ENCODE peak calls at places on chromosomes 4 and X, in four cellular contexts. M, C, D and G are unnamed samples.

GRCh38 chr4:10640535-10641159 is 43.9 kb downstream of the CLNK start:
- DNase-seq in C (no peak), M (no peak), D (no peak), G (no peak)

GRCh38 chr4:878796-879729 is 53.1 kb downstream of the GAK start:
- DNase-seq in D (no peak), M (no peak), C (no peak), G (no peak)

GRCh38 chrX:13024911-13025454 is 19.4 kb downstream of the FAM9C start:
- DNase-seq in C (no peak), M (no peak), D (no peak), G (no peak)

GRCh38 chr4:122167369-122167768 is 15.2 kb downstream of the BLTP1 start:
- DNase-seq in M (no peak), C (no peak), D (no peak), G (no peak)

GRCh38 chrX:55119712-55120111 is 30.9 kb downstream of the PAGE2 start:
- DNase-seq in D (no peak), M (no peak), C (no peak), G (no peak)

GRCh38 chr4:174037631-174038030 is 245.8 kb downstream of the FBXO8 start:
- DNase-seq in C (no peak), D (no peak), M (no peak), G (no peak)

GRCh38 chrX:154061801-154062200 is 35.7 kb downstream of the MECP2 start:
- DNase-seq in M (no peak), C (no peak), D (no peak), G (no peak)

GRCh38 chr4:53003959-53004358 is 141.8 kb downstream of the RASL11B start:
- DNase-seq in M (no peak), D (no peak), C (no peak), G (no peak)

GRCh38 chrX:22053486-22053885 is 21.4 kb downstream of the PHEX start:
- DNase-seq in D (no peak), M (no peak), C (no peak), G (no peak)

DNA sequence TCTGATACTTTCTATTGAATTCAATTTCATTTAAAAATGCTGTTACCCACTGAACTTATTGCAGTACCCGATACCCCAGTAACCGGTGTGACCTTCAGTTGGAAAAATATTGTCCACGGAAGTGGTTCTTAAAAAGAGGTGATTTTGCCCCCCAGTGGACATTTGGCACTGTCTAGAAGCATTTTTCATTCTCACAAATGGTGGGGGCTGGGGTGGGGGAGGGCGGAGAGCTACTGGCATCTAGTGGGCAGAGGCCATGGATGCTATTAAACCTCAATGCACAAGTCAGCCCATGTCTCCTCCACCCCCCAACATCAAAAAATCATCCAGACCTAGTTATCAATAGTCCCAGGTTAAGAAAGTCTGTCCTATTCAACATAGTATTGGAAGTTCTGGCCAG is 19.6 kb upstream of the CHM start:
- DNase-seq in D (no peak), M (no peak), C (no peak), G (no peak)
- TF ChIP-seq CTCF in D (no peak), M (no peak), C (no peak), G (no peak)

GRCh38 chrX:71870337-71871098 is 40.1 kb upstream of the NHSL2 start:
- DNase-seq in M (no peak), D (no peak), C (no peak), G (no peak)
- TF ChIP-seq CTCF in M (no peak), D (no peak), C (no peak), G (no peak)

GRCh38 chrX:65035451-65035779 is 59.2 kb upstream of the ZC4H2 start:
- DNase-seq in C (no peak), M (peak), D (no peak), G (peak)

GRCh38 chrX:65034292-65034640 is 58.0 kb upstream of the ZC4H2 start:
- DNase-seq in M (no peak), C (no peak), D (no peak), G (no peak)

DNA sequence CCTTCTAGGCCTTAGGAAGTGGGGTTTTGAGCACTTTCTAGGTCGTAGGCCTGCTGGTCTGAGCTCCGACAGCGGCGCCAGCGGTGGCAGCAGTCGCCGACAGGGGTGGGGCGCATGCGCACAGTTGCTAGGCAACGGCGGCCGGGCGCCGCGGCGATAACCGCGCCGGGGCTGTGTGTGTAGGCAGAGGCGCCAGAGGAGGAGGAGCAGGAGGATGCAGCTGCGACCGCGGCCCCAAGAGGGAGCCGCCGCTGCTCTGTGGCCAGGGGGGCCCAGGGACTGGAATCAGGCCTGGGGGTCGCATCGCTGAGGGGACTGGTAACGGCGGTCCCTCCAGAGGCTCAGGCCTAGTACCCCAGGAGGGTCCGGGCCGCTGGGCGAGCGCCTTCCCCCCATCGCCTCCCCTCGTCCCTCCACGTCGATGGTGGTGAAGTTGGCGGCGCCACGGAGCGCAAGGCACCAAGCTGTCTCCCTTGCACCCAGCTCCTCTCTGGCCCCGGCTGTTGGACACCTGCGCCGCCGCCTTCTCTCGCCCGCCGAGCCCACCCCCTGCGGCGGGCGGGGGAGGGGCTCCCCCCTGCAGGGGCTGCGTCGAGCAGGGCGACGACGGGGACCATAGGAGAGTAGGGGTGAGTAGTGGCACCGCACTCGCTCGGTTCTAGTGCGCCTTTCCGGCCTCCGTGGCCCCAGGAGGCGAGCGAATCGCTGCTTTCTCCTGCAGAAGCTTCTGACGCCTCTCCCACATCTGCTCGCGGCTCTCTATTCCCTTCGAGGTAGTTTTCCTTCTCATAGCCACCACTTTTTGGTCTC is 58.6 kb upstream of the ZC4H2 start:
- DNase-seq in D (peak), M (peak), C (peak), G (peak)
- TF ChIP-seq CTCF in D (peak), M (peak), C (no peak), G (peak)

GRCh38 chr4:56821394-56822263 is at the start of gene SPINK2:
- DNase-seq in D (peak), M (no peak), C (no peak), G (peak)
- TF ChIP-seq CTCF in D (peak), M (no peak), C (no peak), G (no peak)

DNA sequence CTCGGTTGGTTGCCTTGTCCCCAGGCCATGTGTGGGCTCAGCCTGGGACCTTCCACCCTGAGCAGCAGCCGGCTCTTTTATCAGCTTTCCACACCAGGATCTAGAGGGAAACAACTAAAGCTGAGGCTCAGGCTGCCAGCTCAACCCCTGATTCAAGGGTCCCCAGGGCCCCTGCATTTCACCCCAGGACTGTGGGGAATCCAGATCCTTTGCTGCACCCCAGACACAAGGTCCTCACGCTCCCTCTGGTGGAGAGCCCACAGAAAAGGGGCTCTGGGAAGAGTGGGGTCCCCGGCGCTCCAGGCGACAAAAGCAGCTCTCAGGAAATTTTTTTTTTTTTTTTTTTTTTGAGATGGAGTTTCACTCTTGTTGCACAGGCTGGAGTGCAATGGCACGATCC is 64.3 kb downstream of the ZFYVE28 start:
- DNase-seq in C (no peak), D (peak), M (no peak), G (no peak)
- TF ChIP-seq CTCF in C (no peak), D (peak), M (no peak), G (peak)